ENCODE peak calls at places on chromosomes 1 and 21, in four cellular contexts. U, P, G and M are unnamed samples.

GRCh38 chr1:103461171-103462105 is 64.1 kb upstream of the RNPC3 start:
- DNase-seq in U (no peak), P (peak), G (no peak), M (peak)

GRCh38 chr1:89974701-89975470 is 20.0 kb upstream of the ZNF326 start:
- DNase-seq in U (no peak), P (no peak), G (peak), M (peak)

GRCh38 chr1:192303029-192303428 is 13.8 kb upstream of the RGS21 start:
- DNase-seq in U (no peak), P (no peak), G (no peak), M (no peak)

GRCh38 chr1:83033682-83034081 is 965.2 kb downstream of the TTLL7 start:
- DNase-seq in U (no peak), P (no peak), G (no peak), M (peak)

GRCh38 chr1:44293761-44294315 is 61.2 kb downstream of the ERI3 start:
- DNase-seq in U (no peak), P (no peak), G (no peak), M (no peak)

GRCh38 chr1:247647864-247648263 is 31.7 kb downstream of the OR13G1 start:
- DNase-seq in U (peak), P (no peak), G (no peak), M (no peak)

GRCh38 chr1:244836135-244836521 is 670 bp downstream of the COX20 start:
- DNase-seq in U (no peak), P (peak), G (peak), M (peak)

GRCh38 chr1:41109316-41110263 is 88.1 kb upstream of the SLFNL1 start:
- DNase-seq in U (no peak), P (peak), G (peak), M (peak)

GRCh38 chr1:109615879-109616278 is 3.5 kb downstream of the GNAT2 start:
- DNase-seq in U (no peak), P (no peak), G (no peak), M (peak)

GRCh38 chr21:36630485-36631206 is 68.3 kb upstream of the SIM2 start:
- DNase-seq in U (peak), P (peak), G (peak), M (peak)

GRCh38 chr1:11342677-11343076 is 69.7 kb downstream of the UBIAD1 start:
- DNase-seq in U (no peak), P (no peak), G (no peak), M (no peak)

GRCh38 chr1:210707300-210707699 is 378.6 kb downstream of the HHAT start:
- DNase-seq in U (no peak), P (no peak), G (no peak), M (no peak)

GRCh38 chr1:1847501-1848289 is 43.2 kb downstream of the GNB1 start:
- DNase-seq in U (no peak), P (no peak), G (no peak), M (no peak)

GRCh38 chr1:200787896-200788387 is 49.2 kb downstream of the CAMSAP2 start:
- DNase-seq in U (no peak), P (no peak), G (no peak), M (no peak)
- TF ChIP-seq POLR2AphosphoS5 in U (no peak), P (no peak), G (no peak), M (no peak)

GRCh38 chr1:50420689-50421365 is 2.4 kb downstream of the DMRTA2 start:
- DNase-seq in U (no peak), P (no peak), G (no peak), M (no peak)
- TF ChIP-seq EZH2 in U (peak), P (no peak), G (no peak), M (peak)

DNA sequence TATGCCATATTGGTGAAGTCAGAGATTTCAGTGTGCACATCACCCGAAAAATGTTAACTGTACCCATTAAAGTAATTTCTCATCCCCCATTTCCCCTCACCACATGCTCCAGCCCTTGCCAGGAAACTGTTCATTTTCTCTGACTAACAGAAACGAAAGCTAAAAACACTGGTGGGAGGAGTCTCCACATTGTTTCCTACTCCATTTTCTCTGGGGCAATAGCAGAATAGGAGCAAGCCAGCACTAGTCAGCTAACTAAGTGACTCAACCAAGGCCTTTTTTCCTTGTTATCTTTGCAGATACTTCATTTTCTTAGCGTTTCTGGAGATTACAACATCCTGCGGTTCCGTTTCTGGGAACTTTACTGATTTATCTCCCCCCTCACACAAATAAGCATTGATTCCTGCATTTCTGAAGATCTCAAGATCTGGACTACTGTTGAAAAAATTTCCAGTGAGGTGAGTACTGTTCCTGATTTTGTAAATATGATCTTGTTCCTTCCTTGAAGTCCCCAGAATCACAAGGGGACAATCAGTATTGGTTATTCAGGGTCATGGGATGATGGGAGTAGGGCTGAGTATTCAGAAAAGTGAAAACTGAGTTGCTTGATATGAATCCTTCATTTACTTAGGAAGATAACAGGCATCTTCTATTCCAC is at the start of gene IFI16:
- DNase-seq in U (no peak), P (no peak), G (no peak), M (peak)
- TF ChIP-seq POLR2A in U (no peak), P (no peak), G (no peak), M (peak)

GRCh38 chr1:85672031-85672430 is 36.2 kb downstream of the ZNHIT6 start:
- DNase-seq in U (no peak), P (no peak), G (no peak), M (no peak)
- TF ChIP-seq POLR2AphosphoS5 in U (no peak), P (no peak), G (no peak), M (no peak)

DNA sequence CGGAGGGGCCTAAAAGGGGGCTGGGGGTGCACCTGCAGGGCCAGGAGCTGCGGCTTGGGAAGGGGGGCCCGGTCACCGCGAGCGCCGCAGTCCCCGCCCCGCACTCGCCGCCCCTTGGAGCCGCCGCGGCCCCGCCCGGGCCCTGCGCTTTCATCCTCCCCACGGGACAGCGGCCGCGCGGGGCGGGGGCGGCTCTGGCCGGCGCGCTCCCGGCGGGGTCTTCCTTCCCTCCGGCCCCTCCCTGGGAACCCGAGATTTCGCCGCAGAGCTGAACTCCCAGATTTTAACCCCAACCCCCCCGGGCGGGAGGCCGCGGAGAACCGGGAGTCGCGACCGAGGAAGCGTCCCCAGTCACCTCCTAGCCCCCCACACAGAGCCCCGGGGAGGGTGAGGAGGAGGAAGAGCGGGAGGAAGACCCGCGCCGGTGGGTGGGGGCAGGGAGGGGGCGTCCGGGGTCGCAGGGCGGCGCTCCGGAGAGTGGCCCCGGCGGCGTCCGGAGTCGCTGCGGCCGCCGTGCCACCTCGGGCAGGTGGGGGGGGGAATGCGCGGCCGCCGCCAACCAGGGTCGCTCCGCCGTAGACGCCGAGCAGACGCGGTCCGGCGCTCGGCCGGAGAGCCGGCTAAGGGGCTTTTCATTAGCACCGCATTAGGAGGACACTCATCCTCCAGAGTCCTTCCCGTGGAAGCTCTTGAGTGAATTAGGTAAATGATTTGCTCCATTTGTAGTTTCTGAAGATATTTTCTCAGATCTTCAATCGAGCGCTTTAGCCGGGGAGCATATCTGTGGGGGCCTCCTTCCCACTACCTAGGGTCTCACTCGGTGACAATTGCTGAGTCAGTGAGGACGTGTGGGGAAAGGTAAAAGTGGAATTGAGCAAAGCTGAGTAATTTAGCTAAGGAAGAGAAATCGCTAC is 31.6 kb upstream of the NFIA start:
- DNase-seq in U (no peak), P (peak), G (no peak), M (peak)
- TF ChIP-seq EZH2 in U (no peak), P (no peak), G (no peak), M (no peak)

GRCh38 chr1:213984387-213985180 is 3.2 kb upstream of the PROX1 start:
- DNase-seq in U (no peak), P (no peak), G (no peak), M (no peak)
- TF ChIP-seq POLR2A in U (no peak), P (no peak), G (no peak), M (no peak)

DNA sequence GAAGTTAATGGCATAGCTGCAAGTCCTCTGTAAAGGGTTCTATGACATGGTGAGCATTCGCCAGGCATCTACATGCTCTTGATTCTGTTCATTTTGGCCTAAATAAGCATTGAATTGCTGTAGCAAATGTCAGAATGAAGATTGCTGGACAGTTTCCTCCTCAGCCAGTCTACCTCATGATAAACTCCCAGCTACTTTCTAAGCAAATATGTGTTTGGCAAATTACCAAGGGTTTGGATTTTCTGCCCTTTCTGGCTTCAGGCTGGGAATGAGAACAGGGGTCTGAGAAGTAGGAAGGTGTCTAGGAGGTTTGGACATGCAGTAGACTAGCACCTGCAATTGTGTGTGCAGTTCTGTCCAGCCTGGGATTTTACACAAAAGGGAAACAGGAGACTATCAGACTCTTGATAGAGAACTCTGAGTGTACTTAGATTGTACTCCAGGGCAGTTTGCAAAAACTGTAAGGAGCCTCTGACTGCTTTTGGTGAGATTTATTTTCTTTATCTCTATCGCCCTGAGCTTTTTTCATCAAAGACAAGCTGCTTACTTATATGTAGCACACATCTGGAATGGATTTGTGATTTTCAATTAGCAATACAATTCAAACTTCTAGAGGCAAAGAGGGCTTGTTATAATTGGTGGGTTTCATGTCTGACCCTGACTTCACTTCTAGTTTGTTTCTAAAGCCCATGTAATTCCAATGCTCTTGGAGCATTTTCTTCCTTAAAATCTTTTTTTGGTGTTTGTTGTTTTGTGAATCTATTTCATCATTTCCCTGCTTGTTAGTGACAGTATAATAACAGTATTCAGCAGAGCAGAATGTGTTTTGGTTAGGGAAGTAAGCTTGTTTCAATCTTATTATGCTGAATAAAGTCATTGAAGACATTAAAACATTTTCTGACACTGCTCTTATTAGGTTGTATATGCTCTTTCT is 150.8 kb downstream of the VPS13D start:
- DNase-seq in U (no peak), P (no peak), G (peak), M (no peak)
- TF ChIP-seq POLR2AphosphoS5 in U (no peak), P (no peak), G (no peak), M (no peak)

GRCh38 chr1:47418681-47419272 is 2.7 kb downstream of the FOXE3 start:
- DNase-seq in U (no peak), P (no peak), G (no peak), M (no peak)

GRCh38 chr1:47417129-47418044 is 1.3 kb downstream of the FOXE3 start:
- DNase-seq in U (no peak), P (no peak), G (no peak), M (no peak)

GRCh38 chr1:47418122-47418521 is 2.0 kb downstream of the FOXE3 start:
- DNase-seq in U (no peak), P (no peak), G (no peak), M (no peak)

GRCh38 chr1:47416319-47417128 is 439 bp downstream of the FOXE3 start:
- DNase-seq in U (no peak), P (no peak), G (no peak), M (peak)

DNA sequence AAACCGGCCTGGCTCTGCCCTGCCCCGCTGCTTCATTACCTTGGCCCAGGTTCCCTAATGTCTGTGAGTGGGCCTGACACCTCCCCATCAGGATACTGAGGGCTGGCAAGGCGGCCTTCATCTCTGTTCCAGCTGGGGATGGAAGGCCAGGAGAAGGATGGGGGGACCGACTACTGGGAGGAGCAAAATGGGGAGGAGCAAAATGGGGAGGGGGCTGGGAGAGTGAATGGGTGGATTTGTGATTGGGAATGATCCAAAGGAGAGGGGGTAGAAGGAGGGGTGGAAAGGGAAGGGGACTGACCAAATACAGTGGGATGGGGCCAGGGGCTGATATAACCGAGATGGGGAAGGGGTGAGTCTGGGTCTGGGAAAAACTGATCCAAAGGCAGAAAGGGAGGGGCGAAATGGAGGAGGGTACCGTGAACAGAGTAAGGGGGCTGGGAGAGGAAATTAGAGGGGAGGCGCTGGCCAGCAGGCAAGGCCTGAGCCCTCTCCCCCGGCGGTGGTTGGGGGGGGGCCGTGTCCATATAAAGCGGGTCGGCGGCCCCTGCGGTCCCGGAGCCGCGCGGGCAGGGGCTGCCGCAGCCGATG is at the start of gene FOXE3:
- DNase-seq in U (no peak), P (no peak), G (no peak), M (no peak)
- TF ChIP-seq EZH2 in U (no peak), P (no peak), G (no peak), M (no peak)

DNA sequence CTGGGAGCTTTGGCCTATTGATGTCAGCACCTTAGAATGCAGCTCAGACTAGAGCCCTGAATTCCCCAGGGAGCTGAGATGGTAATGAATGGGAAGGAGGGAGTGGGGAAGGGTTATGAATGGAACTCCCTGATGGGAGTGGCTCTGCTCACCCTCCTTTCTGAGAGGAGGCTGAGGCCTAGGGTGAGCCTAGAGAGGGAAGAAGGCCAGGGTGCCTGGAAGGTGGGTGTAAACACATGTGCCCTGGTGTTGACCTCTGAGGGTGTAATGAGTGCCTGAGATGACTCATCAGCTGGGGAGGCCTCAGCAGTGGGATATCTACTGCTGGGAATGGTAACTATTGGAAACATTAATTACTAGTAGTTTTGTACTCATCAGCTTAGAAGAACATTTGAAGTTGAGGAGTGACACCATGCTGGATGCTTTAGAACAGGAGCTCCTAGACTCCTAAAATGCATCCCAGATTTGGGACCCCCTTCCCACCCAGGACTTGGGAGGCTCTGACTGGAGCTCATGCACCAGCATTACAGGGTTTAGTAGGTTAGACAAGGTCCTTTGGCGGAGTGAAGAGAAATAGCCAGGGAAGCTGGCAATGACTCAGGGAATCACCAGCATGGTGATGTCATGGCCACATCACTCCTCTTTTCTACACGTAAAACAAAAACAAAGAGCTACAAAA is 16.0 kb upstream of the PIGV start:
- DNase-seq in U (no peak), P (peak), G (peak), M (peak)
- TF ChIP-seq POLR2A in U (no peak), P (no peak), G (no peak), M (peak)

GRCh38 chr1:64231153-64231552 is 27.7 kb downstream of the UBE2U start:
- DNase-seq in U (no peak), P (no peak), G (peak), M (no peak)
- TF ChIP-seq POLR2AphosphoS5 in U (no peak), P (no peak), G (no peak), M (no peak)